ENCODE peak calls at places on chromosomes 6 and 20, in six cellular contexts. Q, E, K, X, I and V are unnamed samples.

GRCh38 chr6:30684386-30685156 is 1.9 kb downstream of the PPP1R18 start:
- DNase-seq in Q (no peak), K (no peak), I (peak; percentile 58), X (no peak), E (peak; percentile 79), V (no peak)

GRCh38 chr20:48143435-48144081 is 358.3 kb upstream of the SULF2 start:
- DNase-seq in Q (no peak), E (no peak), K (no peak), I (no peak), X (no peak), V (no peak)

GRCh38 chr6:16592550-16592892 is 168.7 kb downstream of the ATXN1 start:
- DNase-seq in E (no peak), X (no peak), Q (no peak), K (no peak), I (no peak), V (no peak)

GRCh38 chr6:169857343-169858292 is 106.2 kb downstream of the ERMARD start:
- DNase-seq in Q (no peak), I (no peak), X (no peak), E (no peak), K (no peak), V (no peak)

GRCh38 chr6:74368746-74369145 is 672.7 kb downstream of the CD109 start:
- DNase-seq in E (no peak), Q (no peak), X (peak; percentile 22), I (no peak), K (no peak), V (no peak)

GRCh38 chr6:23343610-23344306 is 774.4 kb downstream of the HDGFL1 start:
- DNase-seq in I (no peak), E (no peak), Q (no peak), K (no peak), X (no peak), V (no peak)

GRCh38 chr6:130161627-130162404 is 60.9 kb downstream of the SAMD3 start:
- DNase-seq in X (no peak), K (no peak), Q (no peak), E (no peak), I (no peak), V (no peak)

GRCh38 chr6:24581084-24581669 is 64.8 kb downstream of the KIAA0319 start:
- DNase-seq in E (peak; percentile 59), K (peak; percentile 56), I (peak; percentile 43), Q (peak; percentile 53), X (peak; percentile 5), V (peak; percentile 84)

GRCh38 chr20:62020935-62021701 is 44.6 kb downstream of the TAF4 start:
- DNase-seq in Q (no peak), K (no peak), I (peak; percentile 67), E (no peak), X (peak; percentile 28), V (no peak)

GRCh38 chr6:52953911-52954839 is 40.9 kb downstream of the GSTA4 start:
- DNase-seq in X (peak; percentile 19), E (no peak), I (no peak), K (no peak), Q (no peak), V (no peak)

GRCh38 chr6:85390775-85391174 is 59.1 kb upstream of the NT5E start:
- DNase-seq in I (no peak), K (peak; percentile 3), Q (peak; percentile 38), X (no peak), E (no peak), V (no peak)

GRCh38 chr6:111880181-111880944 is 7.1 kb upstream of the FYN start:
- DNase-seq in I (no peak), Q (peak; percentile 36), X (peak; percentile 34), K (no peak), E (no peak), V (no peak)

GRCh38 chr20:6381887-6382286 is 259.1 kb upstream of the FERMT1 start:
- DNase-seq in I (no peak), X (no peak), E (no peak), K (no peak), Q (no peak), V (no peak)